ENCODE peak calls at places on chromosomes 7 and 10, in six cellular contexts. L is mesendoderm; K is neuronal stem cell; D is cardiac muscle cell; E is brain microvascular endothelial cell; T is CD4-positive, CD25-positive, alpha-beta regulatory T cell. F is an unnamed sample.
A peak's percentile ranks its signal among the peaks of the same experiment; 100 is the strongest.

GRCh38 chr7:24456526-24457214 is 116.6 kb upstream of the PALS2 start:
- DNase-seq in L (no peak), K (no peak), D (no peak), E (no peak), T (no peak), F (peak; percentile 2)

GRCh38 chr10:95208702-95209391 is 14.8 kb downstream of the ACSM6 start:
- DNase-seq in L (peak; percentile 32), K (no peak), D (peak; percentile 26), E (no peak), T (no peak), F (no peak)

GRCh38 chr10:30048768-30049507 is 10.4 kb downstream of the JCAD start:
- DNase-seq in L (no peak), K (no peak), D (no peak), E (no peak), T (no peak), F (no peak)

GRCh38 chr7:22061781-22062180 is 116.1 kb upstream of the CDCA7L start:
- DNase-seq in L (no peak), K (no peak), D (no peak), E (no peak), T (no peak), F (no peak)

GRCh38 chr7:101950450-101951119 is 133.2 kb downstream of the CUX1 start:
- DNase-seq in L (peak; percentile 84), K (no peak), D (peak; percentile 88), E (peak; percentile 49), T (no peak), F (no peak)

GRCh38 chr10:125236091-125236490 is 75.7 kb upstream of the CTBP2 start:
- DNase-seq in L (no peak), K (no peak), D (no peak), E (no peak), T (no peak), F (no peak)

GRCh38 chr7:97835296-97836138 is 36.7 kb downstream of the ASNS start:
- DNase-seq in L (peak; percentile 70), K (peak; percentile 63), D (peak; percentile 76), E (peak; percentile 71), T (peak; percentile 21), F (peak; percentile 83)

GRCh38 chr10:133325761-133326463 is 10.8 kb downstream of the CALY start:
- DNase-seq in L (no peak), K (no peak), D (no peak), E (no peak), T (no peak), F (no peak)

GRCh38 chr10:3820255-3820654 is 35.2 kb upstream of the KLF6 start:
- DNase-seq in L (no peak), K (no peak), D (peak; percentile 67), E (no peak), T (no peak), F (no peak)

GRCh38 chr7:78212476-78213060 is 414.0 kb downstream of the PHTF2 start:
- DNase-seq in L (no peak), K (no peak), D (no peak), E (no peak), T (no peak), F (no peak)

GRCh38 chr7:78218051-78218450 is 419.5 kb downstream of the PHTF2 start:
- DNase-seq in L (no peak), K (no peak), D (no peak), E (no peak), T (no peak), F (no peak)

GRCh38 chr7:78213402-78213801 is 414.8 kb downstream of the PHTF2 start:
- DNase-seq in L (no peak), K (no peak), D (no peak), E (no peak), T (no peak), F (no peak)

GRCh38 chr7:78220754-78221153 is 422.2 kb downstream of the PHTF2 start:
- DNase-seq in L (no peak), K (no peak), D (no peak), E (no peak), T (no peak), F (no peak)

GRCh38 chr7:78215199-78215598 is 416.6 kb downstream of the PHTF2 start:
- DNase-seq in L (no peak), K (no peak), D (no peak), E (no peak), T (no peak), F (no peak)
- H3K36me3 ChIP-seq in L (no peaks in the 10 kb centered on the region), K (no peaks in the 10 kb centered on the region), D (no peaks in the 10 kb centered on the region), E (no peaks in the 10 kb centered on the region), T (no peaks in the 10 kb centered on the region), F (no peaks in the 10 kb centered on the region)

DNA sequence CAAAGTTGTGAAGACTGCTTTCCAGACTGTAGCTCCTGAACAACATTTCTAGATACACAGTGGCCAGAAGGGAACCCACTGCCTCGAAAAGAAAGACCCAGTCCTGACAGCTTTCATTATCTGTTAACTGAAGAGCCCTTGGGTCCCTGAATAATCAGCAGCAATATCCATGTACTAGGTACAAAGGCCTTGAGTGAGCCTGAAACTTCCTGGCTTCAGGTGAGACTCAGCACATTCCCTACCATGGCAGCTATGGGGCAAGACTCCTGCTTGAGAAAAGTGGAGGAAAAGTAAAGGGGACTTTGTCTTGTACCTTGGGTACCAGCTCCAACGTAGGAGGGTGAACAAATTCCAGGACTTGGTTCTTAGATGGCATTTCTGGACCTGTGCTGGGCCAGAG is 92.8 kb downstream of the SIRT1 start:
- DNase-seq in L (no peak), K (no peak), D (no peak), E (no peak), T (no peak), F (no peak)
- H3K36me3 ChIP-seq in L (no peaks in the 10 kb centered on the region), K (peaks cover 4% of the 10 kb centered on the region), D (peaks cover 25% of the 10 kb centered on the region), E (peaks cover 38% of the 10 kb centered on the region), T (peaks cover 62% of the 10 kb centered on the region), F (peaks cover 54% of the 10 kb centered on the region)

GRCh38 chr7:25714013-25714412 is 438.0 kb upstream of the NFE2L3 start:
- DNase-seq in L (no peak), K (no peak), D (no peak), E (no peak), T (no peak), F (no peak)
- H3K36me3 ChIP-seq in L (no peaks in the 10 kb centered on the region), K (no peaks in the 10 kb centered on the region), D (no peaks in the 10 kb centered on the region), E (no peaks in the 10 kb centered on the region), T (no peaks in the 10 kb centered on the region), F (no peaks in the 10 kb centered on the region)

DNA sequence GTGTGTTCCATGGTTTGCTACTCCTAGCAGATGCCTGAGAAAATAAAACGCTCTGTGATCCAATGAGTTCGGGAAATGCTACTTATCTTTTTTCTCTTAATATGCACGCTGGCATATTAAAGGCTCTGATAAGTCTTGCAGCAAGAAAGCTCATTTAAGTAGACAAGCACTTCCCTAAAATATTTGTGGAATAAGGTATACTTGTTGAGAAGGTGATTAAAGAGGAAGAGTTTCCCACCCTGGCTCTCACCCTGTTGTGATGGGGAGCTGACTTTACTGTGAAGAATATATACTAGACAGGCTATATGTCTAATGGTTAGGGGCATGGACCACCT is 279.4 kb downstream of the RPS24 start:
- DNase-seq in L (no peak), K (no peak), D (no peak), E (no peak), T (no peak), F (no peak)
- H3K36me3 ChIP-seq in L (no peaks in the 10 kb centered on the region), K (no peaks in the 10 kb centered on the region), D (no peaks in the 10 kb centered on the region), E (no peaks in the 10 kb centered on the region), T (no peaks in the 10 kb centered on the region), F (no peaks in the 10 kb centered on the region)

F was measured in Karpas-422.